ENCODE peak calls at places on chromosomes 3 and 15, in four cellular contexts. V is lower leg skin, N is AG04450, O is Calu3. H is an unnamed sample.
A peak's percentile ranks its signal among the peaks of the same experiment; 100 is the strongest.

GRCh38 chr3:106813742-106814141 is 563.5 kb upstream of the CCDC54 start:
- DNase-seq in V (no peak), O (no peak), N (no peak), H (no peak)

GRCh38 chr15:38412466-38412865 is 41.5 kb upstream of the FAM98B start:
- DNase-seq in N (no peak), V (no peak), O (no peak), H (no peak)

GRCh38 chr15:54131410-54131809 is 153.2 kb downstream of the UNC13C start:
- DNase-seq in N (no peak), O (no peak), V (no peak), H (no peak)

GRCh38 chr3:54575561-54575960 is 352.3 kb downstream of the LRTM1 start:
- DNase-seq in N (no peak), V (no peak), O (no peak), H (no peak)

GRCh38 chr15:62241135-62241770 is 76.2 kb upstream of the C2CD4B start:
- DNase-seq in O (peak; percentile 63), V (no peak), N (no peak), H (no peak)

GRCh38 chr15:74402337-74402839 is 31.4 kb downstream of the SEMA7A start:
- DNase-seq in N (no peak), V (no peak), O (no peak), H (no peak)

GRCh38 chr3:171744055-171744741 is 66.1 kb downstream of the PLD1 start:
- DNase-seq in V (no peak), N (no peak), O (no peak), H (no peak)

GRCh38 chr15:49741721-49742120 is 120.9 kb downstream of the DTWD1 start:
- DNase-seq in V (no peak), O (no peak), N (no peak), H (no peak)

GRCh38 chr15:82699726-82700125 is 9.9 kb downstream of the AP3B2 start:
- DNase-seq in N (no peak), O (no peak), V (peak; percentile 83), H (no peak)

GRCh38 chr15:59632714-59633113 is 21.1 kb downstream of the GCNT3 start:
- DNase-seq in O (peak; percentile 36), V (no peak), N (no peak), H (no peak)
- TF ChIP-seq CTCF in O (peak; percentile 33), V (no peak), N (peak; percentile 50), H (peak; percentile 22)

DNA sequence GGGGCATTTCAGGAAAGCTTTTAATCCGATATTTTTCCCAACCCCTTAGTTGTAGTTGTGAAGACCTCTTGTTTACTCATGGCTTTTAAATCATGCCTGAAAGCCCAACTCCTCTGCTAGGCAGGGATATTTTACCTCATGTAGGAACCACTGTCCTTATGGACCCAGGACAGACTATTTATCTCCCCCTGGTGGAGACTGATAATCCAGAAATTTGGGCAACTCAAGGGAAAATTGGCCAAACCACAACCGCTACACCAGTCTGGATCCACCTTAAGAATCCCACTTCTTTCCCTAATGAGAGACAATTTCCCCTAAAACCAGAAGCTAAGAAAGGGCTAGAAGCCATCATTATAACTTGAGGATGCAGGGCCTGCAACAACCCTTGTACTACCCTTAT is 248.1 kb upstream of the STAC start:
- DNase-seq in O (no peak), N (no peak), V (no peak), H (no peak)
- TF ChIP-seq CTCF in O (no peak), N (no peak), V (no peak), H (no peak)

GRCh38 chr3:27165348-27165747 is 203.8 kb downstream of the NEK10 start:
- DNase-seq in N (peak; percentile 11), O (no peak), V (no peak), H (no peak)
- TF ChIP-seq CTCF in N (no peak), O (no peak), V (no peak), H (no peak)

DNA sequence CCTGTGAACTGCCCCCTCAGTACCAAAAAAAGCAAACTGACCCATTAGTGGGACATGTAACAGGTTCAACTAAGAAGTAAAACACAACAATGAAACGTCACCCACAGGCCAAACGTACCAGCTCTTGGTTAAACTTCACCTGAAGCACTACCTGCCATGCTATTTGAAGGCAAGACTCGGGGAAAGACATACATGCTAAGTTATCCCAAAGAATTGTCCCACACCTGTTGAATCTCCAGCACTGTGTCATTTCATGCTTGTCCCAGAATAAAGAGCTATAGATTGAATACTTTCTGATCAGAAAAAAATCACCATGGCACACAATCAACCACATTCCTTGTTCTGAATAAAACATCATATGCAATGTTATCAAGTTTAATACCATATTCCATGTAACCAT is 195.4 kb upstream of the WNT5A start:
- DNase-seq in O (no peak), N (no peak), V (no peak), H (no peak)
- TF ChIP-seq CTCF in O (no peak), N (no peak), V (no peak), H (no peak)

GRCh38 chr3:40720351-40720750 is 195.6 kb downstream of the ZNF621 start:
- DNase-seq in V (no peak), O (no peak), N (no peak), H (no peak)

GRCh38 chr3:40718681-40719080 is 193.9 kb downstream of the ZNF621 start:
- DNase-seq in V (no peak), N (no peak), O (no peak), H (no peak)

GRCh38 chr3:40720863-40721262 is 196.1 kb downstream of the ZNF621 start:
- DNase-seq in V (no peak), O (no peak), N (no peak), H (no peak)

GRCh38 chr3:40718209-40718608 is 193.4 kb downstream of the ZNF621 start:
- DNase-seq in N (no peak), O (peak; percentile 8), V (no peak), H (no peak)

DNA sequence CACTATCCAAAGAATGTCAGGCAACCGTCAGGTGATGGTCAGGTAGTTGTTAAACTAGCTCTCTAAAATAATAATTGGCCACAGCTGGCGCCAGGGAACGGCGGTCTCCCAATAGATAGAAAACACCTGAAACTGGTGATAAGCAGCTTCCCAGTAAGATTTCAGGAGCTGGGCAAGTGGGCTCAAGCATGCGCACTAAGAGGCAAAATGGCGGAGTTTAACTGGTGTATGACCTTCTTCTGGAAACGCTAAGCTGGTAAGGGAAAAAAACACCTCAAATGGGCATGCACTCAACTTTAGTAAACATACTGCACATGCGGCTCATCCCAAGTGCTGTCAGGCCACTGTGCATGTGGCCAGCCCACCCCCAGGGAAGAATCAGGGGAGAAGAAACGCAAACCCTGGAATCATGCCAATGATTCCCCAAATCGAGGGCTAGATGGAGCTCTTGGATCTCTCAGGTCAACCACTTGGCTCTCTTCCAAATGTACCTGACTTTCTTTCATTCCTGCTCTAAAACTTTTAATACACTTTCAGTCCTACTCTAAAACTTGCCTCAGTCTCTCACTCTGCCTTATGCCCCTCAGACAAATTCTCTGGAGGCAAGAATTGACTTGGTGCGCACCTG is 195.0 kb downstream of the ZNF621 start:
- DNase-seq in O (peak; percentile 17), N (no peak), V (no peak), H (no peak)
- TF ChIP-seq CTCF in O (no peak), N (no peak), V (no peak), H (peak; percentile 16)

GRCh38 chr15:75646944-75647364 is 758 bp upstream of the SNX33 start:
- DNase-seq in V (peak; percentile 88), N (no peak), O (no peak), H (no peak)

GRCh38 chr15:75646112-75646943 is 1.4 kb upstream of the SNX33 start:
- DNase-seq in O (no peak), V (no peak), N (no peak), H (no peak)

GRCh38 chr15:75648156-75649000 is 666 bp downstream of the SNX33 start:
- DNase-seq in N (no peak), O (peak; percentile 37), V (peak; percentile 90), H (no peak)

GRCh38 chr15:75649045-75649761 is 1.5 kb downstream of the SNX33 start:
- DNase-seq in N (no peak), O (no peak), V (peak; percentile 87), H (no peak)

DNA sequence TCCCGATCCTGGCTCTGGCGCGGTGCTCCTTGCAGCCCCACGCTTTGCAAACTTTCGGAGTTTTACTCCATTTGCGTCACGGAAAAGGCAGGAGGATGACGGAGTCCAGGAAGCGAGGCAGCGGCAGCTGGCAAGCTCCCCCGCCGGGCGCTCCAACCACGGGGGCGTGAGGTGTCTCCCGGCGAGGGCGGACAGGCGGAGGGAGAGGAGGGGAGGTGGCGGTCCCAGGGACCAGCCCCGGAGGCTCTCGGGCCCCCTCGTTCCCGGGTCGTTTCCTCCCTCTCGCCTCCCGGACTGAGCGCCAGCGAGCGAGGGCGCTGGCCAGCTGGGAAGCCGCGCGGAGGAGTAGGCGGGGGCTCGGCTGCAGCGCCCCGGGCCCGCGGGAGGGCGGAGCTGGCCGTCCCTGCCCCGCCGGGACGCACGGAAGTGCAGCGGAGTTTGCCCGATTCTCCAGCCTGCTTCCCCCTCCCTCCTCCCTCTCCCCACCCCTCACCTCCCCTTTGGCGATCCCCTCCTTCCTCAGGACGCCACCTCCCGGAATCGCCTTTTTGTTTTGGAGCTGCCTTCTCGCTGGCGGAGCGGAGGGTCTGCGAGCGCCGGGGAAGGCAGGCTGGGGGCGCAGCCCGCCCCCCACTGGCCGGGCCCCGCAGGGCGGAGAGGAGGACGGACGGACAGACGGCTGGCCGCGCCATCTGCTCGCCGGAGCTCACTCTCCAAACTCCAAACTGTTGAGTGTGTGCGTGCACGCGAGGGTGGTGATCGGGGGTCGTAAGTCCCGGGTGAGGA is at the start of gene SNX33:
- DNase-seq in V (peak; percentile 95), N (no peak), O (peak; percentile 85), H (peak; percentile 65)
- TF ChIP-seq CTCF in V (no peak), N (peak; percentile 57), O (peak; percentile 55), H (peak; percentile 17)

GRCh38 chr3:134311693-134312071 is 61.0 kb upstream of the RYK start:
- DNase-seq in N (no peak), O (no peak), V (peak; percentile 82), H (no peak)

GRCh38 chr3:134313839-134314587 is 60.2 kb downstream of the AMOTL2 start:
- DNase-seq in O (no peak), N (no peak), V (peak; percentile 80), H (no peak)

GRCh38 chr3:134311265-134311664 is 60.6 kb upstream of the RYK start:
- DNase-seq in O (no peak), N (no peak), V (no peak), H (no peak)

GRCh38 chr3:134312873-134313838 is 61.1 kb downstream of the AMOTL2 start:
- DNase-seq in N (no peak), O (peak; percentile 91), V (peak; percentile 92), H (no peak)

GRCh38 chr3:134312072-134312872 is 61.6 kb upstream of the RYK start:
- DNase-seq in N (no peak), V (peak; percentile 91), O (no peak), H (no peak)
- TF ChIP-seq CTCF in N (no peak), V (no peak), O (peak; percentile 19), H (no peak)

GRCh38 chr3:7407107-7407506 is 546.2 kb downstream of the GRM7 start:
- DNase-seq in V (no peak), N (no peak), O (no peak), H (no peak)

DNA sequence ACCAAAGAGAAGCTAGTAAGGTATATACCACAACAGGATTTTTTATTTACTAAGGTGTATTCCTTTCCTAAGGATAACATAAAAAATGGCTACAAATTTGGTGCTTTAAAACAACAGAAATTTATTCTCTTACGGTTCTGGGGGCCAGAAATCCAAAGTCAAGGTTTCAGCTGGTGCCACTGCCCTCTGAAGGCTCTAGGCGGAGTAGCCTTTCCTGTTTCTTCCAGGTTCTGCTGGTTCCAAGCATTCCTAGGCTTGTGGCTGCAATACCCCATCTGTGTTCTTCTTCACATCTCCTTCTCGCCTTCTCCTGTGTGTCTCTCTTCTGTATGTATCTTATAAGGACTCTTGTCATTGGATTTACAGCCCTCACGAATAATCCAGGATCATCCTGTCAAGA is 549.9 kb downstream of the GRM7 start:
- DNase-seq in O (no peak), N (no peak), V (no peak), H (no peak)
- TF ChIP-seq CTCF in O (no peak), N (no peak), V (no peak), H (no peak)

H was measured in D721Med.